ENCODE peak calls at places on chromosomes 12 and 14, in seven cellular contexts. J, B, I, G, C, W and T are unnamed samples.

GRCh38 chr14:57560681-57561080 is 67.0 kb upstream of the CCDC198 start:
- DNase-seq in J (no peak), B (no peak), I (no peak), G (no peak), C (no peak), W (no peak), T (no peak)

GRCh38 chr12:69658203-69658602 is 40.9 kb downstream of the BEST3 start:
- DNase-seq in J (no peak), B (no peak), I (no peak), G (no peak), C (no peak), W (no peak), T (no peak)

GRCh38 chr14:101480747-101481530 is 80.4 kb upstream of the DIO3 start:
- DNase-seq in J (peak), B (no peak), I (peak), G (peak), C (no peak), W (peak), T (no peak)

GRCh38 chr12:111870216-111870615 is 28.2 kb downstream of the MAPKAPK5 start:
- DNase-seq in J (no peak), B (no peak), I (no peak), G (no peak), C (no peak), W (no peak), T (no peak)

GRCh38 chr12:108400060-108400459 is 60.9 kb upstream of the CMKLR1 start:
- DNase-seq in J (no peak), B (no peak), I (no peak), G (no peak), C (no peak), W (no peak), T (no peak)

GRCh38 chr14:38496092-38496491 is 240.2 kb upstream of the CLEC14A start:
- DNase-seq in J (no peak), B (no peak), I (no peak), G (no peak), C (no peak), W (no peak), T (no peak)

GRCh38 chr14:104025481-104025975 is 60.0 kb upstream of the ASPG start:
- DNase-seq in J (no peak), B (no peak), I (no peak), G (no peak), C (no peak), W (no peak), T (no peak)

GRCh38 chr12:122851820-122852219 is 16.6 kb downstream of the HIP1R start:
- DNase-seq in J (peak), B (no peak), I (peak), G (peak), C (no peak), W (no peak), T (no peak)

GRCh38 chr12:104462931-104463339 is 6.2 kb downstream of the CHST11 start:
- DNase-seq in J (no peak), B (peak), I (no peak), G (no peak), C (no peak), W (no peak), T (no peak)

GRCh38 chr12:75836533-75836932 is 195.0 kb downstream of the PHLDA1 start:
- DNase-seq in J (no peak), B (no peak), I (no peak), G (no peak), C (no peak), W (no peak), T (no peak)

DNA sequence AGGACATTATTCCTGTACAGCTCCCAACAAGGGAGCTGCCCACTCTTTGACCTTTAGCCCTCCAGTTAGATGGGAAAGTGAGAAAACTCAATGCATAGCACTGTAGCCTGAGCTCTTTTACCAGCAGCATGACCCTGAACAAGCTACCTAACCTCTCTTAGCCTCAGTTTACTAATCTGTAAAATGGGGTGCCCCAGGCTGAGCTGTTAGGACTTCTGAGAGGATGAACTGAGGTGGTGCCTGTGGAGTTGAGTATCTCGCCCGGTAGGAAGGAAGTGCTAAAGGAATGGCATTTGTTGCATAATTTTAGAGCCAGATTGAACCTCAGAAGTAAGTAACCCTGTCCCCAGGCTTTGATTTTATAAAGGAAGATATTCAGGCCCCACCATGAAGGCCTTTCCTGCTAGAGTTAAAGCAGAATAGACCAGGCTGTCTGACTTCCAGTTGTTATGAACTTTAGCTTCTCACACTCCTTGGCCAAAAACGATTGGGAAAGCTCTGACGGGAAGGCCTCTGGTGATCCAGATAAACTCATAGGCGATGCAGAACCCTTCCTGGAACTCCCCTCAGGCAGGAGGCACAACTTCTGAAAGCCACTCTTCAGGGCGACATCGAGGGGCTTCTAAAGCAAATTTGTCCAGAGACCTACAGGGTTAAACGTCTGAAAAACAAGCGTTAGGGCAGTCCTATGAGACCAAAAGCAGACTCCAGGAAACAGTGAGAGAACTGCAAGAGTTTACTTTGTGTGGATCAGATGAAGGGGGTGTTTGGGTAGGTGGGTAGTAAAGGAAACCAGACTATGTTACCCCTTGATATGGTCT is 2.5 kb upstream of the SERPINA10 start:
- DNase-seq in J (no peak), B (no peak), I (no peak), G (no peak), C (no peak), W (no peak), T (no peak)
- H3K4me3 ChIP-seq in J (no peak), B (no peak), I (no peak), G (no peak), C (no peak), W (no peak), T (no peak)

GRCh38 chr14:52015411-52016030 is 26.2 kb downstream of the RTRAF start:
- DNase-seq in J (no peak), B (no peak), I (peak), G (peak), C (peak), W (peak), T (no peak)
- TF ChIP-seq CTCF in J (peak), B (no peak), I (peak), G (peak), C (no peak), W (peak), T (peak)

GRCh38 chr14:24332094-24332983 is 2.5 kb downstream of the ADCY4 start:
- DNase-seq in J (peak), B (peak), I (peak), G (peak), C (peak), W (peak), T (no peak)
- H3K4me3 ChIP-seq in J (no peak), B (peak), I (no peak), G (peak), C (no peak), W (no peak), T (no peak)

GRCh38 chr14:25375639-25376038 is 325.7 kb upstream of the STXBP6 start:
- DNase-seq in J (no peak), B (no peak), I (no peak), G (no peak), C (no peak), W (no peak), T (no peak)

DNA sequence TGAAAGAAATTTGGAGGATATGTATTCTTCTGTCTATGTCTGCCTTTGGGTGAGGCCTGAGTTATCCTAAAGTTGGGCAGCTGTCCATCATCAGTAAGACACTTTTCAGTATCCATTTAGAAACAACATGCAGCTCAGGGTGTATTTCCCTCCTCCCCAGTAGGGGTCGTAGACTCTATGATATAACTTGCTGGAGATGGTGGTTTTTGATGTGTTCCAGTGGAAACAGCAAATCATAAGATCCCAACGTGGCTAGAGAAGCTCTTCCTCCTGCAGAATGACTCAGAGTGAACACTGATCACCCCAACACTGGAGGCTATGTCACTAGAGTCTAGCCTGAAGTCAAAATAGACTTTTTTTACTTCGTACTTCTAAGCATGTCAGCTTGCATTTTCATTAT is 331.6 kb upstream of the STXBP6 start:
- DNase-seq in J (peak), B (no peak), I (no peak), G (no peak), C (no peak), W (no peak), T (no peak)
- TF ChIP-seq CTCF in J (peak), B (no peak), I (no peak), G (peak), C (no peak), W (no peak), T (peak)

DNA sequence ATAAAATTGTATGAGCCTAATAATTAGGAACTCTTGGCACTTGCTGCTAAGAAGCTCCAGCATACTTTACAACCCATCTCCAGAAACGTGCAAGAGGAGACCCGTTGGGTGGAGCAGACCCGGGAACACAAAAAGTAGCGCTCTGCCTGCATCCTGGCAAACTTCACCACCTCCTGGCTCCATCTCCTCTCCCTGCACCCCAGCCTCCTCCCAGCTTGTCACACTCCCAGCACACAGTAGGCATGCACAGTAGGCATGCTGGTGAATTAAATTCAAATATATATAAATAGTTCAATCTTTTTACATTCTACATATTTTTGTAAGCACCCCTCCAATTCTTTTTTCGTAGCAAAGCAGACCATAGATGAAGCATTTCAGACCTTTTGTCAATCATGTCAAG is 1.2 kb downstream of the VSIG10 start:
- DNase-seq in J (no peak), B (no peak), I (no peak), G (no peak), C (no peak), W (peak), T (no peak)
- H3K4me3 ChIP-seq in J (peak), B (no peak), I (peak), G (peak), C (no peak), W (peak), T (peak)

GRCh38 chr14:91417983-91418386 is 365 bp upstream of the CCDC88C start:
- DNase-seq in J (no peak), B (peak), I (no peak), G (no peak), C (peak), W (peak), T (no peak)

GRCh38 chr14:91415794-91416743 is 1.6 kb downstream of the CCDC88C start:
- DNase-seq in J (no peak), B (peak), I (peak), G (no peak), C (peak), W (no peak), T (no peak)

GRCh38 chr14:91418387-91419043 is 895 bp upstream of the CCDC88C start:
- DNase-seq in J (peak), B (peak), I (peak), G (peak), C (peak), W (peak), T (peak)

GRCh38 chr14:91416744-91417133 is 881 bp downstream of the CCDC88C start:
- DNase-seq in J (no peak), B (no peak), I (no peak), G (no peak), C (peak), W (no peak), T (no peak)

DNA sequence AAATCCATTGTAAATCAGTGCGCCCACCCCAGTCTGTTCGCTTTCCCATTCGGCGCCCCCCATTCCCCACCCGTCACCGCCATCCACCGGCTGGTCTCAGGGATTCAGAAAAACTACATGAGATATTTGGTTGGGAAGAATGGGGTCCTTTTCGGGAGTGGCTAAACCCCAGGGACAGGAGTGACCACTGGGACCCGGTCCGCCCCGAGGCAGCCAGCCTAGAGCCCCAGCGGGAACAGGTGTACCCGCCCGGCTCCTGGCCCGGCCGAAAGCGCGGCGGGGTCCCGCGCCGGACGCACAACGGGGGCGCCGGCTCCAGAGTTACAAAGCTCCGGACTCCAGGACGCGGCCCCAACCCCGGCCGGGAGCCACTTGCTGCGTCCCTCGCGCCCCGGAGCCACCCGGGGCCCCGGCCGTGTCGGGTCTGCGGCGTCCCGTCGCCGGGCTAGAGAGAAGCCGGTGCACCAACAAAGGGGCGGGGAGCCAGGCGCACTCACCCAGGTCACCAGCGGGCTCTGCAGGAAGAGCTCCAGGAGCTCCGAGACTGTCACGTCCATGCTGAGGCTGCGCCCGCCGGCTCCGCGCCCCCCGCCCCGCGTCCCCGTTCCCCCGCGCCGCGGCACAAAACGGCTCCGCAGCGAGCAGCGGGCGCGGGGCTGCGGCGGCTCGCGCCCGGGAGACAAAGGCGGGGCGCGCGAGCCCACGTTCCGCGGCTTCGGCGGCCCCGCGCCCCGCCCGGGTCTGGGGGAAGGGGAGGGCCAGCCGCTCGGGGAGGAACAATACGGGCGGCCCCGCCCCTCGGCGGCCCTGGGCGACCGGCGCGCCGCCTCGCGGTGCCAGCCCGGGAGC is at the start of gene CCDC88C:
- DNase-seq in J (no peak), B (peak), I (peak), G (peak), C (peak), W (peak), T (no peak)
- TF ChIP-seq CTCF in J (no peak), B (no peak), I (no peak), G (no peak), C (no peak), W (no peak), T (no peak)

GRCh38 chr12:7441216-7441615 is 2.7 kb downstream of the CD163L1 start:
- DNase-seq in J (peak), B (no peak), I (peak), G (no peak), C (no peak), W (no peak), T (no peak)

GRCh38 chr12:7444076-7444475 is at the start of gene CD163L1:
- DNase-seq in J (no peak), B (no peak), I (no peak), G (no peak), C (no peak), W (no peak), T (no peak)

GRCh38 chr12:7434670-7435069 is 9.3 kb downstream of the CD163L1 start:
- DNase-seq in J (no peak), B (no peak), I (no peak), G (no peak), C (no peak), W (no peak), T (no peak)

GRCh38 chr12:7444537-7444936 is 584 bp upstream of the CD163L1 start:
- DNase-seq in J (no peak), B (no peak), I (no peak), G (no peak), C (no peak), W (no peak), T (no peak)

DNA sequence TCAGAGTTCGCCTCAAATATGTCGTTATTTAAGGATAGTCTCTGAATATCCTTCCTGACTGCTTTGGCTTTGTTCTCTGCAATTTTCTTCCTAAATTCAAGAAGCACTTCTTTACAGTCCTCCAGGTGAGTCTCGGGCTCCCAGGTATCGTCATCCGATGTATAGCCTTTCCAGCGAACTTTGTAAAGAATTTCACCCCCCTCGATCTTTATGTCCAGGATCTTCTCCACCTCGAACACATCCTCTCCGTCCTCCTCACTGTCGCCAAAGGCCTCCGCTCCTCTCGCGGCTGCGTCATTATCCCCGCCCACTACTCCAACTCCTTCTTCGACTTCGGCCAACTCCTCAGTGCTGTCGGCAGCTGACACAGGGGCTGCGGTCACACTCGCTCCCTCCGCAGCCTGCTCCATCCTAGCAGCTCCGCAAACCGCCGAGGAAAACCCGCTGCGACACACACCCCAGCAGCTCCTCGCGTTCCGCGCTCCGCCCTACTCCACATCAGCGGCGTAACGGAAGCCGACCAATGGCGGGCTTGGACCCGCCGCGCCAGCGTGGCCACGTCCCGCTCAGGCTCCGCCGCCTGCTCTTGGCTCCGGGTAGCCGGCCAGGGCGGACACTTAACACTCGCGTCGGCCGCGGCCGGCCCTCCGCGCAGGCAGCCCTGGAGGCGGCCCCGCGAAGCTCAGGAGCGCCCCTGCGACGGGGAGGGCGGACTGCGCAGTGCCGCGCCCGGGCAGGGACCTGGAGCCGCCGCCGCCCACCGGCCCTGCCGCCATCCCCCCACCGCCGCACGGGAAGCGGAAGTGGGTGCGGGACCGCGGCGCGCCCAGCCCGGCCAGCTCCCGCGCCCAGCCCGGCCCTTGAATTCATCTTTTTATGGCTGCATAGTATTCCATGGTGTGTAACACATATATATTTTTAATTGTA is 4.1 kb downstream of the CD163L1 start:
- DNase-seq in J (peak), B (peak), I (peak), G (peak), C (peak), W (peak), T (no peak)
- H3K4me3 ChIP-seq in J (peak), B (no peak), I (peak), G (peak), C (no peak), W (peak), T (peak)

GRCh38 chr12:51378749-51379148 is 12.5 kb downstream of the GALNT6 start:
- DNase-seq in J (no peak), B (no peak), I (no peak), G (no peak), C (no peak), W (no peak), T (no peak)
- TF ChIP-seq CTCF in J (no peak), B (no peak), I (no peak), G (no peak), C (no peak), W (no peak), T (no peak)

GRCh38 chr12:65602191-65602578 is 222.1 kb upstream of the HMGA2 start:
- DNase-seq in J (peak), B (no peak), I (peak), G (no peak), C (no peak), W (no peak), T (no peak)
- H3K4me3 ChIP-seq in J (no peak), B (no peak), I (peak), G (no peak), C (no peak), W (peak), T (no peak)

GRCh38 chr12:125180144-125180543 is 114.9 kb downstream of the AACS start:
- DNase-seq in J (no peak), B (no peak), I (no peak), G (no peak), C (no peak), W (no peak), T (no peak)
- TF ChIP-seq CTCF in J (no peak), B (no peak), I (no peak), G (no peak), C (no peak), W (no peak), T (no peak)